ENCODE peak calls at places on chromosomes 5 and 9, in five cellular contexts. E is adrenal gland, T is upper lobe of right lung, V is uterus, B is Karpas-422. J is an unnamed sample.

GRCh38 chr9:40926404-40927259 is 201.8 kb downstream of the FOXD4L6 start:
- DNase-seq in T (no peak), E (no peak), V (no peak), B (peak), J (no peak)

GRCh38 chr9:127742435-127743088 is 7.5 kb upstream of the TOR2A start:
- DNase-seq in B (peak), T (no peak), E (no peak), V (peak), J (no peak)

GRCh38 chr9:105330755-105331154 is 86.3 kb downstream of the SLC44A1 start:
- DNase-seq in T (no peak), B (no peak), V (no peak), E (no peak), J (no peak)

GRCh38 chr5:39424751-39425524 is at the start of gene DAB2:
- DNase-seq in E (peak), T (peak), B (no peak), V (peak), J (peak)

GRCh38 chr5:1784197-1785050 is 15.2 kb downstream of the MRPL36 start:
- DNase-seq in E (no peak), T (peak), V (no peak), B (no peak), J (no peak)

GRCh38 chr9:121498487-121499176 is 1.0 kb downstream of the GGTA1 start:
- DNase-seq in E (peak), T (peak), B (no peak), V (peak), J (no peak)

GRCh38 chr5:36027711-36028110 is 36.5 kb upstream of the UGT3A1 start:
- DNase-seq in B (no peak), T (no peak), V (no peak), E (no peak), J (no peak)

GRCh38 chr5:170632985-170633234 is 129.1 kb downstream of the KCNIP1 start:
- DNase-seq in V (peak), E (no peak), B (peak), T (peak), J (peak)

GRCh38 chr5:32942225-32942989 is 231.3 kb downstream of the NPR3 start:
- DNase-seq in E (no peak), B (peak), T (no peak), V (no peak), J (peak)

GRCh38 chr5:158845941-158846340 is 253.8 kb downstream of the EBF1 start:
- DNase-seq in B (no peak), E (no peak), V (no peak), T (no peak), J (no peak)

GRCh38 chr5:135594416-135594960 is 15.7 kb upstream of the CXCL14 start:
- DNase-seq in B (no peak), V (no peak), E (no peak), T (no peak), J (no peak)

GRCh38 chr9:18268381-18268780 is 205.6 kb upstream of the ADAMTSL1 start:
- DNase-seq in V (no peak), T (no peak), B (no peak), E (no peak), J (no peak)

GRCh38 chr5:124790261-124790894 is 43.9 kb upstream of the ZNF608 start:
- DNase-seq in V (no peak), E (no peak), T (no peak), B (no peak), J (no peak)
- H3K4me3 ChIP-seq in V (no peak), E (no peak), T (no peak), B (no peak), J (no peak)

GRCh38 chr5:167555771-167556170 is 735.7 kb upstream of the WWC1 start:
- DNase-seq in V (no peak), E (no peak), T (no peak), B (no peak), J (no peak)
- H3K4me3 ChIP-seq in V (no peak), E (no peak), T (no peak), B (no peak), J (no peak)

DNA sequence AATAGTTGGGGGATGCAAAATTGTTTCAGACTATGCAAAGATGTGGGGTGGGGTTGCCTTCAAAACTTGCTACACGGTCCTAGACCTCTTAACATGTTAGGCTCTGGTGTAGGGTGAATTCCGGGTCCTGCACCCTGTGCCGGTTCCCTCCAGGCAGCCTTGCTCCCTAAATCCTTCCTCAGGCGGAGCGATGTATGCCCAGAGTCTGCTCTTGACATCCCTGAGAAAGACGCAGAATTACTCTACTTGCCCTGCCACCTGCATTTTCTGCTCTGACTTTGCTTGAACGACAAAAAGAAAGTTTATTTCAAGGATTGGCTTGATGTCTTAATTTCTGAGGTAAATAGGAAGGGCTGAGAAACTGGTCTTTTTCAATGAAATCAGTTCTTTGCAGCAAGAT is 691 bp downstream of the THBS4 start:
- DNase-seq in B (no peak), T (no peak), E (no peak), V (no peak), J (no peak)
- H3K4me3 ChIP-seq in B (no peak), T (no peak), E (no peak), V (no peak), J (no peak)

GRCh38 chr9:94031946-94032345 is 52.3 kb upstream of the PTPDC1 start:
- DNase-seq in V (no peak), B (no peak), T (no peak), E (no peak), J (no peak)
- H3K4me3 ChIP-seq in V (peak), B (no peak), T (peak), E (no peak), J (no peak)

GRCh38 chr9:97293827-97294226 is 13.6 kb upstream of the CCDC180 start:
- DNase-seq in B (no peak), V (no peak), E (no peak), T (no peak), J (no peak)
- H3K4me3 ChIP-seq in B (no peak), V (no peak), E (no peak), T (no peak), J (no peak)

GRCh38 chr9:82489579-82489915 is 501.0 kb downstream of the SPATA31D1 start:
- DNase-seq in T (no peak), V (no peak), B (no peak), E (no peak), J (no peak)
- H3K4me3 ChIP-seq in T (no peak), V (no peak), B (no peak), E (no peak), J (no peak)

GRCh38 chr5:172642926-172643325 is 1.9 kb downstream of the NEURL1B start:
- DNase-seq in V (no peak), B (no peak), E (no peak), T (peak), J (no peak)

GRCh38 chr5:172644229-172644628 is 3.2 kb downstream of the NEURL1B start:
- DNase-seq in T (no peak), B (no peak), V (no peak), E (no peak), J (peak)

GRCh38 chr5:172642511-172642910 is 1.4 kb downstream of the NEURL1B start:
- DNase-seq in B (no peak), T (no peak), V (no peak), E (no peak), J (no peak)

GRCh38 chr5:172644711-172645110 is 3.6 kb downstream of the NEURL1B start:
- DNase-seq in T (no peak), E (no peak), V (no peak), B (no peak), J (no peak)

GRCh38 chr5:172643392-172643871 is 2.4 kb downstream of the NEURL1B start:
- DNase-seq in E (no peak), T (peak), V (no peak), B (no peak), J (no peak)
- H3K4me3 ChIP-seq in E (no peak), T (peak), V (peak), B (no peak), J (peak)